ENCODE peak calls at places on chromosomes 12 and 14, in eight cellular contexts. R is fibroblast of lung, H is GM12864, P is GM12865, I is uterus, W is ascending aorta, L is fibroblast of mammary gland, D is cardiac muscle cell. U is an unnamed sample.

GRCh38 chr12:98464155-98464554 is 51.2 kb upstream of the TMPO start:
- DNase-seq in H (no peak), W (no peak), R (peak), D (peak), P (no peak), L (peak), I (no peak), U (peak)

GRCh38 chr12:33432992-33433391 is 6.6 kb downstream of the SYT10 start:
- DNase-seq in I (no peak), W (no peak), P (no peak), D (no peak), H (no peak), L (no peak), R (no peak), U (no peak)

GRCh38 chr12:56803750-56804149 is 40.6 kb downstream of the HSD17B6 start:
- DNase-seq in R (no peak), I (no peak), L (no peak), P (no peak), D (no peak), W (peak), H (no peak), U (no peak)

GRCh38 chr12:124324803-124325705 is 30.2 kb downstream of the RFLNA start:
- DNase-seq in H (no peak), I (no peak), R (no peak), P (no peak), D (no peak), W (no peak), L (no peak), U (no peak)

GRCh38 chr12:67741234-67741633 is 92.7 kb downstream of the DYRK2 start:
- DNase-seq in W (no peak), R (no peak), L (peak), D (no peak), H (no peak), P (no peak), I (no peak), U (no peak)

GRCh38 chr14:26531894-26532293 is 65.9 kb downstream of the NOVA1 start:
- DNase-seq in I (no peak), W (no peak), L (peak), P (no peak), D (peak), R (peak), H (no peak), U (peak)

GRCh38 chr14:24372701-24373416 is 4.9 kb downstream of the NFATC4 start:
- DNase-seq in R (peak), D (peak), H (no peak), I (peak), P (no peak), L (peak), W (no peak), U (peak)

GRCh38 chr14:56815301-56815700 is 5.0 kb upstream of the OTX2 start:
- DNase-seq in W (no peak), P (no peak), D (no peak), R (no peak), L (no peak), H (no peak), I (no peak), U (no peak)

GRCh38 chr12:26666286-26666685 is 166.7 kb downstream of the ITPR2 start:
- DNase-seq in P (no peak), H (no peak), D (peak), W (no peak), R (no peak), L (no peak), I (no peak), U (peak)

GRCh38 chr12:92701441-92701840 is 1.3 kb upstream of the PLEKHG7 start:
- DNase-seq in W (no peak), P (no peak), H (no peak), I (no peak), D (peak), L (peak), R (peak), U (no peak)

GRCh38 chr12:68915055-68915454 is 17.9 kb downstream of the CPM start:
- DNase-seq in I (no peak), W (no peak), R (peak), P (no peak), L (peak), H (no peak), D (peak), U (peak)

GRCh38 chr12:121781751-121782615 is 11.5 kb downstream of the RHOF start:
- DNase-seq in D (no peak), R (peak), W (no peak), L (peak), P (peak), I (no peak), H (no peak), U (peak)

GRCh38 chr12:102740157-102741032 is 176.6 kb downstream of the PAH start:
- DNase-seq in I (no peak), W (no peak), R (peak), D (peak), P (peak), H (no peak), L (peak), U (peak)

GRCh38 chr12:79435742-79436141 is 255.0 kb downstream of the PAWR start:
- DNase-seq in H (no peak), D (no peak), I (no peak), W (no peak), L (no peak), P (no peak), R (no peak), U (peak)

GRCh38 chr14:77324289-77324688 is 3.5 kb downstream of the GSTZ1 start:
- DNase-seq in H (no peak), I (no peak), W (no peak), D (no peak), P (no peak), R (no peak), L (no peak), U (no peak)

GRCh38 chr12:28539691-28540323 is 349.6 kb downstream of the CCDC91 start:
- DNase-seq in I (no peak), R (no peak), H (no peak), W (no peak), L (peak), P (no peak), D (no peak), U (peak)

GRCh38 chr12:97148941-97149559 is 242.0 kb downstream of the NEDD1 start:
- DNase-seq in P (peak), R (peak), I (no peak), H (peak), D (peak), L (peak), W (no peak), U (peak)

GRCh38 chr12:95574030-95574429 is 22.8 kb upstream of the USP44 start:
- DNase-seq in D (no peak), I (no peak), P (no peak), W (no peak), R (no peak), H (peak), L (no peak), U (no peak)

GRCh38 chr14:81400202-81400678 is at the start of gene STON2:
- DNase-seq in L (peak), D (peak), I (no peak), R (peak), P (no peak), W (no peak), H (no peak), U (no peak)

GRCh38 chr12:78038986-78039385 is 208.3 kb downstream of the NAV3 start:
- DNase-seq in W (no peak), P (no peak), L (no peak), D (peak), H (no peak), R (no peak), I (no peak), U (no peak)

DNA sequence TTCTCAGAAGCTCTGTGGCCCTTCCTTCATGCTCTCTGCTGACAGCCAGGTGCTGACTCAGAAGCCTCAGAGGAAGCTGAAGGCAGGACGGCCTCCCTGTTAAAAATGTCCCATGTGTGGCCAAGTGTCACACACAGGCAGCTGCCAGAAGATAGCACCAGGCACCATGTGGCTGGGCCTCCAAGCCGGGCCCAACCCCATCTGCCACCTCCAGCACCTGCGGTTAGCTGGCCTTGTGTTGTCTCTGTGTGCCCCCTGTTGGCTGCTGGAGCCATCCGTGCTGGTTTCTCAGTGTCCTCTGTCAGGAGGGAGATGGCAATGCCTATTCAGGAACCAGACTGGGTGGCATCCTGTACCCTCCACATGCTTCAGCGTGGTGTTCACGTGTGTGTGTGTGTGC is 63.2 kb downstream of the TSPAN11 start:
- DNase-seq in I (no peak), R (no peak), P (peak), H (peak), W (no peak), L (no peak), D (no peak), U (peak)
- TF ChIP-seq CTCF in I (no peak), R (peak), P (peak), H (peak), W (no peak), L (peak), D (peak), U (peak)

DNA sequence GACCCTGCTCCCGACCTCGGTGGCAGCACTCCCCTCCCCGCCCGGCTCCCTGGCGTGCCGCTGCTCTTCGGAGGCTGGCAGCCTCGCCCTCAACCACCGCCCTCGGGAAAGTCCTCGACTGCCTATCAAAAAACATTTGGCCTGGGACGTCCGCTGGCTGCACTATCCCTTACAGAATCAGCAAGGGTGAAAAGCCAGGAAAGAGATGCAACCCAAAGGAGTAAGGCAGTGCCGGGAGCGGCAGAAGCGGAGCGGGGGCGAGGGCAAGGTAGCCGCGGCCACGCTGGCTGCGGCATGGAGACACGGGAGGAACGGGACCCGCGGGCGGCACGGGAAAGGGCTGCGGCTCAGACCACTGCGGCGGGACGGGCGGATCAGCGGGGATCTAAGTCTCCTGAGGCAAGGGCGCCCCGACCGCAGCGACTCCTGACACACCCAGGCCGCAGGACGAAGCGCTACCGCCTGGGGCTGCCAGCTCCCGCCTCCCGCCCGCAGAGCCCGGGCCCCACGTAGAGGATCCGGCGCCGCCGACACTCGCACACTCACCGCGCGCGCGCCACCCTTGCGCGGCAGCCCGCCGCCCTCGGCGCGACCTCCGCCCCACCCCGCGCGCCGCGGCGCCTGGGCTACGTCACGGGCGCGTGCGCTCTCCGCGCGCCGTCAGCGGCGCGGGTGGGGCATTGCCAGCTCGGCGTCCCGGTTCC is at the start of the genes BBOF1 and ENTPD5:
- DNase-seq in H (peak), R (peak), D (peak), W (peak), P (peak), L (peak), I (peak), U (peak)
- TF ChIP-seq CTCF in H (no peak), R (no peak), D (no peak), W (no peak), P (no peak), L (no peak), I (peak), U (no peak)

GRCh38 chr12:107736914-107737313 is 24.0 kb downstream of the PRDM4 start:
- DNase-seq in L (no peak), W (no peak), R (no peak), P (peak), I (no peak), D (no peak), H (peak), U (no peak)
- TF ChIP-seq CTCF in L (no peak), W (no peak), R (no peak), P (peak), I (no peak), D (no peak), H (peak), U (no peak)

GRCh38 chr12:132596016-132596415 is 14.4 kb downstream of the LRCOL1 start:
- DNase-seq in I (no peak), H (no peak), R (peak), D (peak), W (no peak), P (no peak), L (peak), U (peak)

GRCh38 chr12:132600048-132601032 is 10.0 kb downstream of the LRCOL1 start:
- DNase-seq in L (peak), H (no peak), P (peak), I (peak), R (peak), W (no peak), D (peak), U (peak)

GRCh38 chr12:132595183-132595582 is 15.2 kb downstream of the LRCOL1 start:
- DNase-seq in P (no peak), D (no peak), I (no peak), W (no peak), H (no peak), L (no peak), R (no peak), U (no peak)

GRCh38 chr12:132593938-132594358 is 16.4 kb downstream of the LRCOL1 start:
- DNase-seq in D (peak), P (peak), I (peak), H (peak), W (peak), L (peak), R (peak), U (peak)

DNA sequence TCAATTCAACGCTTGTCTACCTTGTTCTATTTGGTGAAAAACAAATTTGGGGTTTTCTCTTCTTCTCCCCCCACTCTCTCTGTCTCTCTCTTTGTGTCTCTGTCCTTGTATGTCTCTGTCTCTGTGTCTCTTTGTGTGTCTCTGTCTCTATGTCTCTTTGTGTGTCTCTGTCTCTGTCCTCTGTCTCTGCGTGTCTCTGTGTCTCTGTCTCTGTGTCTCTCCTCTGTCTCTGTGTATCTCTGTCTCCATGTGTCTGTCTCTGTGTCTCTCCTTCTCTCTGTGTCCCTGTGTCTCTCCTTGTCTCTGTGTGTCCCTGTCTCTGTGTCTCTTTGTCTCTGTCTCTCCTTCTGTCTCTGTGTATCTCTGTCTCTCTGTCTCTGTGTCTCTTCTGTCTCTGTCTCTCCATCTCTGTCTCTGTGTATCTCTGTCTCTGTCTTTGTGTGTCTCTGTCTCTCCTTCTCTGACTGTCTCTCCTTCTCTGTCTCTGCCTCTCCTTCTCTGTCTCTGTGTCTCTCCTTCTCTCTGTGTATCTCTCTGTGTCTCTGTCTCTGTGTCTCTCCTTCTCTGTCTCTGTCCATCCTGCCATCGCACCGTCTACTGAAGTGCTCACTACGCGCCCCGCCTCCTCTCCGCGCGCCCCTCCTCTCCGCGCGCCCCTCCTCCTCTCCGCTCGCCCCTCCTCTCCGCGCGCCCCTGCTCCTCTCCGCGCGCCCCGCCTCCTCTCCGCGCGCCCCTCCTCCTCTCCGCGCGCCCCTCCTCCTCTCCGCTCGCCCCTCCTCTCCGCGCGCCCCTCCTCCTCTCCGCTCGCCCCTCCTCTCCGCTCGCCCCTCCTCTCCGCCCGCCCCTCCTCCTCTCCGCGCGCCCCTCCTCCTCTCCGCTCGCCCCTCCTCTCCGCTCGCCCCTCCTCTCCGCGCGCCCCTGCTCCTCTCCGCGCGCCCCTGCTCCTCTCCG is 12.8 kb downstream of the LRCOL1 start:
- DNase-seq in D (peak), L (peak), W (no peak), I (peak), R (peak), H (no peak), P (peak), U (peak)
- TF ChIP-seq CTCF in D (no peak), L (no peak), W (no peak), I (no peak), R (no peak), H (no peak), P (no peak), U (no peak)

DNA sequence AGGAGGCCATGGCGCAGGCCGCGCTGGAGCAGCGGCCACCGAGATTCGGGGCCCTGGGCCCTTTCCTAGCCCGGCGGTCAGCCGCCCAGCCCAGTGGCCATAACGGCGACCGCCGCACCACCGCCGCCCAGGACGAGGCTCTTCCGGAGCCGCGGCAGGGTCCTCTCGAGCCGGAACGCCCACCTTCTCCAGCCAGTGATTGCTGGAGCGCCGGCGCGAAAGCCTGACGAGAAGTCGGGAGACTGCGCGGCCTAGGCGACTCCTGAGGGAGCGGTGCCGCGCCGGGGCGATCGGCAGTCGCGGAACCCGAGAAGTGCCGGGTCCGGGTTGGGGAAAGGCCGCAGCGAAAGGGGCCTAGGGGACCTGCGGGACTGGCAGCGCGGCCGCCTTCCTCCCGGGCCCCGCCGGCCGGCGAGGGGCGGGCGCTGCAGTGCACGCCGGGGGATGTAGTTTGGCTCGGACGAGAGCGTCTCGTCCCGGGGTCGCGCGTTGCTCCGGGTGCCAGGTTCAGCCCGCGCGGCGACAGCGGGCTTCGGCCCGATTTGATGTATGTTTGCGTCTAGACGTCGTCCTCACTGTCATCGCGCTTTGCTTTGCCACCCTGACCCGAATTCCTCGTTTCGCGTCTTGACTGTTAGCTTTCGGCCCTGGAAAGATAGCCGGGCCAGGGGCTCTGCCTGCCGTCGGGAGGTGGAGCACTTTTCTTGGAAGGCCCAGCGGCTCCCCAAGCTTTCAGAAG is at the start of gene VTI1B:
- DNase-seq in H (peak), P (peak), L (peak), D (peak), I (peak), R (peak), W (peak), U (peak)
- TF ChIP-seq CTCF in H (no peak), P (no peak), L (peak), D (peak), I (no peak), R (no peak), W (no peak), U (peak)

DNA sequence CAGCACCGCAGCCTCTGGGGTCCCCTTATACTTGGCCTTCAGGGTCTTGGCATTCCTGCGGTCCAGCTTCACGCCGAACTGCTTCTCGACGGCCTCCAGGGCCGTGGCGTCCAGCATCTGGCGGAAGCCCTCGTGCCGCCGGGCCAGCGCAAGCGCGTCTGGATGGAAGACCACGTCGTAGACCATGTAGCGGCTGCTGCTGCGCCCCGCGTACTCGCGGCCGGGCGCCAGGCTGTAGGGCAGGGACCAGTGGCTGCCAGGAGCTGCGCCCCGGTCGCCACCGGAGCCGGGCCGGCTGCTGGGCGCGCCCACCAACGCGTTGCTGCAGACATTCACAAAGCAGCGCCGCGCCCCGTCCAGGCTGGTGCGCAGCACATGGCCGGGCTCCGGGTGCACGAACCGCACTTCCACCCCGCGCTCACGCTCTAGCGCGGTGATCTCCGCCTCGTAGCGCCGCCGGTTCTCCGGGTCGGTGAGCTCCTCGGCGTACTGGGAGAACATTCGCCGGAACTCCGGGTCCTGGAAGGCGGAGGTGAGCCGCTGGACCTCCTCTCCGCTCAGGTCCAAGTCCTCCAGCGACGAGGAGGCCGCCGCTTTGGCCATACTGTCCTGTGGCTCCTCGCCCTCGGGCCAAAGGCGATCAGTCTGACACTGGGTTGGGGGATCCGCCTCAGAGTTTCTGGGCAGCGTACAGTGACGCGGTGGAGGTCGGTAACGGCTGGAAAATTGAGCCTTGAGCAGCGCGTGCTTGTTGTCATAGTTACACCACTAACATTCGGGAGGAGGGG is at the start of gene DNAAF2:
- DNase-seq in R (peak), L (peak), P (peak), D (peak), W (peak), I (peak), H (no peak), U (peak)
- TF ChIP-seq CTCF in R (no peak), L (no peak), P (no peak), D (no peak), W (no peak), I (no peak), H (no peak), U (no peak)

U was measured in choroid plexus epithelial cell.